ENCODE peak calls at places on chromosomes 12 and 14, in seven cellular contexts. V is endothelial cell of umbilical vein, F is esophagus squamous epithelium, T is PC-3, H is small intestine, W is lower lobe of right lung, K is brain microvascular endothelial cell. E is an unnamed sample.

GRCh38 chr12:98893126-98893525 is 248.0 kb downstream of the APAF1 start:
- DNase-seq in H (no peak), W (no peak), T (no peak), K (no peak), F (no peak), V (no peak), E (no peak)

GRCh38 chr12:107364875-107365518 is 271.6 kb upstream of the CRY1 start:
- DNase-seq in V (no peak), W (no peak), H (no peak), T (no peak), K (no peak), F (no peak), E (no peak)

GRCh38 chr14:22794533-22794932 is 20.7 kb downstream of the SLC7A7 start:
- DNase-seq in K (no peak), T (no peak), H (no peak), F (no peak), W (no peak), V (no peak), E (no peak)

GRCh38 chr12:71958993-71959588 is 20.4 kb downstream of the TPH2 start:
- DNase-seq in F (no peak), K (peak; percentile 19), V (no peak), H (no peak), T (no peak), W (no peak), E (no peak)

GRCh38 chr14:22510527-22511110 is 78.4 kb downstream of the DAD1 start:
- DNase-seq in W (no peak), F (no peak), K (peak; percentile 4), T (peak; percentile 35), V (peak; percentile 28), H (no peak), E (no peak)

GRCh38 chr14:50030049-50030448 is 86.3 kb downstream of the VCPKMT start:
- DNase-seq in F (no peak), H (no peak), V (no peak), W (no peak), K (no peak), T (no peak), E (no peak)

GRCh38 chr12:6772331-6772695 is at the start of gene LAG3:
- DNase-seq in W (no peak), K (no peak), T (no peak), F (no peak), V (no peak), H (no peak), E (no peak)

GRCh38 chr12:42125372-42125767 is 19.3 kb downstream of the GXYLT1 start:
- DNase-seq in K (no peak), F (no peak), W (no peak), H (peak; percentile 11), V (no peak), T (no peak), E (no peak)

GRCh38 chr14:74140374-74140850 is 55.7 kb downstream of the LIN52 start:
- DNase-seq in F (no peak), H (peak; percentile 82), W (peak; percentile 84), T (no peak), V (peak; percentile 33), K (no peak), E (no peak)

GRCh38 chr14:64704145-64704742 is at the start of gene PLEKHG3:
- DNase-seq in H (peak; percentile 83), K (peak; percentile 61), T (peak; percentile 82), W (peak; percentile 84), V (peak; percentile 68), F (no peak), E (peak; percentile 69)

GRCh38 chr12:113334786-113335539 is at the start of gene SLC8B1:
- DNase-seq in V (peak; percentile 75), F (peak; percentile 13), W (peak; percentile 93), H (peak; percentile 83), K (peak; percentile 60), T (peak; percentile 93), E (peak; percentile 56)

GRCh38 chr14:30582376-30582775 is 23.4 kb downstream of the G2E3 start:
- DNase-seq in H (no peak), F (no peak), W (no peak), V (no peak), T (no peak), K (no peak), E (no peak)

GRCh38 chr12:6635856-6636521 is at the start of gene LPAR5:
- DNase-seq in F (no peak), K (peak; percentile 12), H (peak; percentile 93), W (peak; percentile 62), T (peak; percentile 67), V (no peak), E (peak; percentile 84)

GRCh38 chr12:128338344-128338743 is 71.4 kb downstream of the TMEM132C start:
- DNase-seq in K (no peak), T (no peak), F (no peak), V (no peak), H (no peak), W (no peak), E (no peak)
- H3K4me3 ChIP-seq in K (no peak overlapping the region), T (no peak overlapping the region), F (no peak overlapping the region), V (no peak overlapping the region), H (no peak overlapping the region), W (no peak overlapping the region), E (no peak overlapping the region)

GRCh38 chr12:55725556-55725955 is 3.3 kb downstream of the CD63 start:
- DNase-seq in K (no peak), V (no peak), W (no peak), H (no peak), T (no peak), F (no peak), E (no peak)

GRCh38 chr12:55724940-55725309 is 3.9 kb downstream of the CD63 start:
- DNase-seq in H (no peak), F (no peak), K (no peak), W (no peak), T (no peak), V (no peak), E (no peak)

GRCh38 chr12:55727643-55728184 is 1.1 kb downstream of the CD63 start:
- DNase-seq in W (peak; percentile 85), H (peak; percentile 46), K (no peak), T (peak; percentile 73), F (no peak), V (peak; percentile 41), E (peak; percentile 25)

GRCh38 chr12:55728185-55728931 is 451 bp downstream of the CD63 start:
- DNase-seq in F (no peak), W (peak; percentile 89), T (peak; percentile 50), K (no peak), V (peak; percentile 61), H (peak; percentile 49), E (no peak)

GRCh38 chr12:55726911-55727310 is 1.9 kb downstream of the CD63 start:
- DNase-seq in K (no peak), V (no peak), W (no peak), H (no peak), F (no peak), T (no peak), E (no peak)
- H3K36me3 ChIP-seq in K (peaks cover 46% of the 10 kb centered on the region), V (peaks cover 13% of the 10 kb centered on the region), W (peaks cover 50% of the 10 kb centered on the region), H (peaks cover 14% of the 10 kb centered on the region), F (peaks cover 23% of the 10 kb centered on the region), T (peaks cover 27% of the 10 kb centered on the region), E (peaks cover 26% of the 10 kb centered on the region)

GRCh38 chr14:92950773-92951172 is 27.8 kb downstream of the CHGA start:
- DNase-seq in V (no peak), H (no peak), T (no peak), K (no peak), W (no peak), F (no peak), E (no peak)

GRCh38 chr14:92949496-92950192 is 26.7 kb downstream of the CHGA start:
- DNase-seq in H (no peak), F (no peak), W (no peak), K (no peak), T (no peak), V (no peak), E (no peak)

GRCh38 chr14:92948647-92949046 is 25.7 kb downstream of the CHGA start:
- DNase-seq in F (no peak), V (no peak), T (no peak), K (no peak), H (no peak), W (no peak), E (no peak)

GRCh38 chr14:92951261-92951660 is 28.3 kb downstream of the CHGA start:
- DNase-seq in F (no peak), T (no peak), V (no peak), H (no peak), K (no peak), W (no peak), E (no peak)

GRCh38 chr14:92950193-92950540 is 27.2 kb downstream of the CHGA start:
- DNase-seq in T (no peak), K (no peak), F (no peak), W (no peak), H (no peak), V (no peak), E (no peak)
- H3K4me3 ChIP-seq in T (no peak overlapping the region), K (no peak overlapping the region), F (no peak overlapping the region), W (no peak overlapping the region), H (no peak overlapping the region), V (no peak overlapping the region), E (no peak overlapping the region)

GRCh38 chr12:57175428-57176138 is 28.2 kb upstream of the LRP1-AS start:
- DNase-seq in W (peak; percentile 82), V (peak; percentile 24), K (peak; percentile 44), H (peak; percentile 56), T (peak; percentile 80), F (no peak), E (peak; percentile 95)

GRCh38 chr12:57176139-57176477 is 28.7 kb upstream of the LRP1-AS start:
- DNase-seq in F (no peak), W (no peak), T (no peak), H (no peak), K (no peak), V (no peak), E (no peak)

GRCh38 chr12:57171668-57172067 is 24.2 kb upstream of the LRP1-AS start:
- DNase-seq in W (no peak), H (no peak), K (no peak), V (no peak), T (no peak), F (no peak), E (peak; percentile 33)

GRCh38 chr12:57173089-57173488 is 25.7 kb upstream of the LRP1-AS start:
- DNase-seq in H (peak; percentile 24), W (no peak), T (peak; percentile 29), V (peak; percentile 18), F (no peak), K (no peak), E (no peak)

GRCh38 chr12:57173683-57174082 is 26.3 kb upstream of the LRP1-AS start:
- DNase-seq in V (no peak), T (no peak), K (no peak), H (no peak), F (no peak), W (no peak), E (no peak)
- H3K36me3 ChIP-seq in V (no peaks in the 10 kb centered on the region), T (no peaks in the 10 kb centered on the region), K (peaks cover 61% of the 10 kb centered on the region), H (peaks cover 21% of the 10 kb centered on the region), F (peaks cover 39% of the 10 kb centered on the region), W (peaks cover 81% of the 10 kb centered on the region), E (peaks cover 18% of the 10 kb centered on the region)

GRCh38 chr14:99969673-99970322 is 95.4 kb upstream of the EVL start:
- DNase-seq in H (no peak), F (no peak), V (no peak), T (no peak), K (no peak), W (no peak), E (no peak)

GRCh38 chr14:99968931-99969330 is 96.3 kb upstream of the EVL start:
- DNase-seq in T (no peak), W (no peak), V (no peak), K (no peak), H (no peak), F (no peak), E (no peak)

GRCh38 chr14:99972748-99973466 is 92.3 kb upstream of the EVL start:
- DNase-seq in K (no peak), F (no peak), V (peak; percentile 31), H (no peak), W (no peak), T (no peak), E (no peak)

GRCh38 chr14:99971929-99972747 is 93.1 kb upstream of the EVL start:
- DNase-seq in H (no peak), F (no peak), W (no peak), T (no peak), V (no peak), K (no peak), E (no peak)

GRCh38 chr14:99971087-99971928 is 93.9 kb upstream of the EVL start:
- DNase-seq in V (peak; percentile 85), H (peak; percentile 79), T (peak; percentile 74), W (peak; percentile 82), K (peak; percentile 69), F (no peak), E (peak; percentile 41)
- H3K4me3 ChIP-seq in V (peak overlapping the region; percentile 47), H (peak overlapping the region; percentile 66), T (peak overlapping the region; percentile 79), W (peak overlapping the region; percentile 83), K (peak overlapping the region; percentile 79), F (peak overlapping the region; percentile 86), E (peak overlapping the region; percentile 83)

E was measured in bronchial epithelial cell.